ENCODE peak calls at places on chromosome 6, in nine cellular contexts. U is adipocyte; G is stimulated activated CD4-positive, alpha-beta T cell treated with anti-CD3 and anti-CD28 coated beads, Interleukin-2, amount 100 ng/mL, for 4 hours; K is M059J; W is psoas muscle; Q is GM23248; S is RPMI7951; O is CD4-positive, CD25-positive, alpha-beta regulatory T cell; Z is transverse colon. A is an unnamed sample.

GRCh38 chr6:19719691-19720127 is 117.5 kb upstream of the ID4 start:
- DNase-seq in K (peak), O (no peak), G (no peak), Q (peak), W (no peak), Z (no peak), S (no peak), U (peak), A (no peak)

GRCh38 chr6:169930799-169931198 is 179.4 kb downstream of the ERMARD start:
- DNase-seq in W (no peak), U (no peak), Z (no peak), S (no peak), G (no peak), Q (no peak), O (no peak), K (no peak), A (no peak)

GRCh38 chr6:30685157-30685976 is 1.1 kb downstream of the PPP1R18 start:
- DNase-seq in U (peak), G (no peak), K (peak), O (no peak), W (no peak), S (peak), Z (peak), Q (peak), A (no peak)

GRCh38 chr6:131602913-131603312 is 25.1 kb downstream of the MED23 start:
- DNase-seq in G (no peak), W (no peak), K (peak), Z (no peak), Q (peak), U (peak), O (no peak), S (peak), A (no peak)

GRCh38 chr6:90460067-90460466 is 126.8 kb downstream of the MAP3K7 start:
- DNase-seq in O (no peak), G (no peak), K (no peak), Q (no peak), Z (no peak), S (no peak), W (no peak), U (no peak), A (no peak)

GRCh38 chr6:32244270-32244669 is 20.4 kb upstream of the NOTCH4 start:
- DNase-seq in K (no peak), O (no peak), W (peak), Q (peak), Z (peak), U (peak), S (no peak), G (no peak), A (no peak)

GRCh38 chr6:107956586-107957164 is 1.3 kb downstream of the SEC63 start:
- DNase-seq in O (no peak), S (no peak), Q (peak), G (no peak), Z (no peak), K (peak), U (peak), W (no peak), A (no peak)

GRCh38 chr6:137819740-137820139 is 47.3 kb upstream of the TNFAIP3 start:
- DNase-seq in Q (no peak), G (no peak), Z (no peak), O (peak), K (no peak), S (no peak), W (no peak), U (no peak), A (no peak)

GRCh38 chr6:122400467-122401089 is 1.1 kb downstream of the HSF2 start:
- DNase-seq in W (no peak), O (no peak), G (no peak), K (no peak), U (peak), Q (peak), Z (no peak), S (no peak), A (no peak)

GRCh38 chr6:18837013-18837412 is 449.9 kb downstream of the RNF144B start:
- DNase-seq in O (no peak), U (no peak), G (no peak), S (no peak), K (no peak), Z (no peak), Q (no peak), W (no peak), A (no peak)

GRCh38 chr6:37615564-37616340 is 81.9 kb downstream of the MDGA1 start:
- DNase-seq in S (peak), O (no peak), U (peak), W (no peak), Z (no peak), K (peak), Q (peak), G (no peak), A (no peak)

GRCh38 chr6:48486876-48487275 is 375.9 kb upstream of the PTCHD4 start:
- DNase-seq in O (no peak), Q (no peak), K (peak), U (no peak), W (no peak), S (no peak), G (no peak), Z (no peak), A (no peak)

GRCh38 chr6:113825776-113826175 is 31.4 kb upstream of the MARCKS start:
- DNase-seq in O (no peak), Z (peak), Q (peak), K (peak), S (peak), G (no peak), U (peak), W (peak), A (no peak)

GRCh38 chr6:157790548-157791160 is 32.4 kb upstream of the SNX9 start:
- DNase-seq in U (no peak), Q (peak), G (no peak), S (no peak), O (no peak), K (no peak), Z (no peak), W (no peak), A (no peak)

GRCh38 chr6:144104898-144105487 is 9.6 kb upstream of the SF3B5 start:
- DNase-seq in K (peak), Q (peak), G (peak), O (peak), U (peak), W (no peak), S (peak), Z (no peak), A (no peak)

GRCh38 chr6:29516108-29516507 is 28.4 kb upstream of the MAS1L start:
- DNase-seq in U (peak), Z (no peak), W (no peak), G (peak), Q (peak), K (peak), S (peak), O (no peak), A (no peak)

GRCh38 chr6:96809119-96809518 is 28.2 kb downstream of the GPR63 start:
- DNase-seq in Q (no peak), S (no peak), W (no peak), U (peak), K (no peak), O (no peak), Z (no peak), G (no peak), A (no peak)

GRCh38 chr6:72783667-72784066 is 161.8 kb downstream of the KCNQ5 start:
- DNase-seq in S (no peak), W (no peak), U (peak), O (no peak), K (peak), Q (peak), Z (no peak), G (no peak), A (no peak)

GRCh38 chr6:100461273-100461919 is 3.3 kb downstream of the SIM1 start:
- DNase-seq in W (peak), O (no peak), Z (no peak), U (no peak), S (no peak), Q (peak), G (no peak), K (peak), A (no peak)

GRCh38 chr6:132780770-132781371 is 17.6 kb downstream of the SLC18B1 start:
- DNase-seq in Z (no peak), U (peak), G (no peak), K (peak), W (no peak), Q (peak), O (no peak), S (no peak), A (no peak)

GRCh38 chr6:79719248-79719975 is 88.3 kb downstream of the SH3BGRL2 start:
- DNase-seq in U (peak), O (no peak), Z (no peak), S (peak), G (no peak), K (peak), Q (peak), W (no peak), A (no peak)

GRCh38 chr6:41200296-41200900 is 551 bp downstream of the TREML2 start:
- DNase-seq in O (peak), K (peak), W (no peak), U (peak), G (peak), Q (peak), Z (peak), S (peak), A (no peak)

GRCh38 chr6:98769546-98769945 is 64.8 kb upstream of the POU3F2 start:
- DNase-seq in Z (no peak), O (no peak), U (no peak), K (peak), W (no peak), G (no peak), S (peak), Q (no peak), A (no peak)

GRCh38 chr6:68497927-68498326 is 137.2 kb upstream of the ADGRB3 start:
- DNase-seq in Q (no peak), U (no peak), O (no peak), K (peak), W (no peak), S (no peak), Z (no peak), G (no peak), A (no peak)

GRCh38 chr6:40556023-40556422 is 31.1 kb downstream of the LRFN2 start:
- DNase-seq in K (no peak), S (no peak), U (no peak), Z (no peak), Q (no peak), G (no peak), W (no peak), O (no peak), A (no peak)

GRCh38 chr6:21402368-21402767 is 191.2 kb upstream of the SOX4 start:
- DNase-seq in Q (peak), G (no peak), W (no peak), O (no peak), Z (no peak), U (peak), K (peak), S (peak), A (no peak)

GRCh38 chr6:36728289-36729168 is 30.9 kb downstream of the RAB44 start:
- DNase-seq in G (no peak), Q (no peak), Z (no peak), K (no peak), W (peak), S (no peak), U (no peak), O (no peak), A (no peak)

GRCh38 chr6:158852312-158853071 is 33.3 kb upstream of the EZR start:
- DNase-seq in Q (no peak), O (no peak), Z (no peak), K (no peak), W (no peak), S (peak), G (no peak), U (no peak), A (no peak)

GRCh38 chr6:15264902-15265761 is 19.3 kb downstream of the JARID2 start:
- DNase-seq in S (peak), U (no peak), Z (no peak), K (peak), G (no peak), O (no peak), Q (peak), W (peak), A (no peak)

GRCh38 chr6:138882369-138883017 is 86.6 kb downstream of the ECT2L start:
- DNase-seq in W (no peak), S (no peak), K (no peak), G (no peak), Z (no peak), O (no peak), U (no peak), Q (no peak), A (no peak)

GRCh38 chr6:164322533-164322932 is 908.0 kb downstream of the QKI start:
- DNase-seq in Q (peak), U (peak), G (no peak), S (peak), Z (no peak), W (no peak), O (no peak), K (peak), A (no peak)

GRCh38 chr6:168469198-168469943 is 28.4 kb downstream of the SMOC2 start:
- DNase-seq in G (no peak), S (peak), Z (no peak), Q (no peak), U (no peak), K (no peak), O (no peak), W (peak), A (no peak)

GRCh38 chr6:5730586-5731263 is 276.0 kb downstream of the NRN1 start:
- DNase-seq in U (peak), S (no peak), K (no peak), O (no peak), G (no peak), Z (no peak), W (no peak), Q (peak), A (no peak)

GRCh38 chr6:162173448-162173847 is 554.1 kb downstream of the PRKN start:
- DNase-seq in W (no peak), Z (no peak), G (no peak), O (no peak), Q (no peak), U (no peak), S (no peak), K (no peak), A (no peak)

GRCh38 chr6:42778072-42778471 is 3.8 kb upstream of the BICRAL start:
- DNase-seq in G (no peak), O (no peak), W (no peak), Q (no peak), Z (no peak), U (no peak), S (no peak), K (no peak), A (no peak)

GRCh38 chr6:83192456-83192855 is 609 bp downstream of the PGM3 start:
- DNase-seq in S (no peak), U (no peak), Z (no peak), Q (peak), W (no peak), K (no peak), G (no peak), O (no peak), A (no peak)

GRCh38 chr6:30730611-30731435 is 10.7 kb downstream of the TUBB start:
- DNase-seq in Q (peak), U (no peak), G (peak), K (peak), S (no peak), O (peak), Z (peak), W (peak), A (no peak)

GRCh38 chr6:165852676-165853075 is 189.6 kb upstream of the PDE10A start:
- DNase-seq in G (no peak), K (no peak), W (no peak), Q (no peak), O (no peak), U (no peak), S (no peak), Z (no peak), A (no peak)